ENCODE peak calls at places on chromosomes 3 and 15, in six cellular contexts. One of them, this sample, is unnamed.

GRCh38 chr3:27253831-27254230 is 115.4 kb downstream of the NEK10 start:
- DNase-seq in Peyer's patch: peak
- DNase-seq in GM12864: peak
- DNase-seq in mucosa of gallbladder: peak
- DNase-seq in stomach: peak
- DNase-seq in left ventricle myocardium inferior: no peak
- DNase-seq in this sample: no peak

GRCh38 chr3:67109651-67110204 is 111.6 kb downstream of the KBTBD8 start:
- DNase-seq in Peyer's patch: no peak
- DNase-seq in GM12864: peak
- DNase-seq in mucosa of gallbladder: no peak
- DNase-seq in stomach: no peak
- DNase-seq in left ventricle myocardium inferior: no peak
- DNase-seq in this sample: peak

GRCh38 chr15:99487337-99487730 is 78.5 kb upstream of the MEF2A start:
- DNase-seq in Peyer's patch: no peak
- DNase-seq in GM12864: no peak
- DNase-seq in mucosa of gallbladder: no peak
- DNase-seq in stomach: no peak
- DNase-seq in left ventricle myocardium inferior: no peak
- DNase-seq in this sample: no peak

GRCh38 chr15:28989239-28989830 is 103.6 kb downstream of the APBA2 start:
- DNase-seq in Peyer's patch: no peak
- DNase-seq in GM12864: no peak
- DNase-seq in mucosa of gallbladder: no peak
- DNase-seq in stomach: no peak
- DNase-seq in left ventricle myocardium inferior: no peak
- DNase-seq in this sample: no peak

GRCh38 chr3:156455839-156456238 is 99.1 kb downstream of the SSR3 start:
- DNase-seq in Peyer's patch: no peak
- DNase-seq in GM12864: no peak
- DNase-seq in mucosa of gallbladder: no peak
- DNase-seq in stomach: no peak
- DNase-seq in left ventricle myocardium inferior: no peak
- DNase-seq in this sample: no peak

GRCh38 chr3:23238156-23238555 is 35.0 kb downstream of the UBE2E2 start:
- DNase-seq in Peyer's patch: no peak
- DNase-seq in GM12864: no peak
- DNase-seq in mucosa of gallbladder: no peak
- DNase-seq in stomach: no peak
- DNase-seq in left ventricle myocardium inferior: no peak
- DNase-seq in this sample: no peak

GRCh38 chr15:99442268-99442897 is 123.4 kb upstream of the MEF2A start:
- DNase-seq in Peyer's patch: peak
- DNase-seq in GM12864: no peak
- DNase-seq in mucosa of gallbladder: peak
- DNase-seq in stomach: peak
- DNase-seq in left ventricle myocardium inferior: peak
- DNase-seq in this sample: no peak

GRCh38 chr15:53569756-53570480 is 189.5 kb downstream of the WDR72 start:
- DNase-seq in Peyer's patch: no peak
- DNase-seq in GM12864: no peak
- DNase-seq in mucosa of gallbladder: no peak
- DNase-seq in stomach: no peak
- DNase-seq in left ventricle myocardium inferior: no peak
- DNase-seq in this sample: no peak

GRCh38 chr15:88695046-88695445 is 56.2 kb downstream of the ISG20 start:
- DNase-seq in Peyer's patch: no peak
- DNase-seq in GM12864: no peak
- DNase-seq in mucosa of gallbladder: no peak
- DNase-seq in stomach: no peak
- DNase-seq in left ventricle myocardium inferior: no peak
- DNase-seq in this sample: no peak

GRCh38 chr3:48130321-48130881 is 57.8 kb downstream of the CDC25A start:
- DNase-seq in Peyer's patch: no peak
- DNase-seq in GM12864: no peak
- DNase-seq in mucosa of gallbladder: peak
- DNase-seq in stomach: peak
- DNase-seq in left ventricle myocardium inferior: peak
- DNase-seq in this sample: no peak

GRCh38 chr3:41749988-41750387 is 211.9 kb downstream of the ULK4 start:
- DNase-seq in Peyer's patch: no peak
- DNase-seq in GM12864: no peak
- DNase-seq in mucosa of gallbladder: no peak
- DNase-seq in stomach: no peak
- DNase-seq in left ventricle myocardium inferior: no peak
- DNase-seq in this sample: no peak

GRCh38 chr3:10365791-10366190 is 44.9 kb upstream of the SEC13 start:
- DNase-seq in Peyer's patch: no peak
- DNase-seq in GM12864: no peak
- DNase-seq in mucosa of gallbladder: no peak
- DNase-seq in stomach: no peak
- DNase-seq in left ventricle myocardium inferior: no peak
- DNase-seq in this sample: no peak

GRCh38 chr15:85485956-85486567 is 105.7 kb downstream of the AKAP13 start:
- DNase-seq in Peyer's patch: peak
- DNase-seq in GM12864: peak
- DNase-seq in mucosa of gallbladder: peak
- DNase-seq in stomach: peak
- DNase-seq in left ventricle myocardium inferior: no peak
- DNase-seq in this sample: peak

This sample was measured in NCI-H2029 treated with DMSO at 0.1 percent for 48 hours.